ENCODE peak calls at places on chromosome 14, in five cellular contexts. I is GM12878, H is SK-N-SH, N is K562, D is HepG2. T is an unnamed sample.

GRCh38 chr14:32657081-32657480 is 281.6 kb upstream of the NPAS3 start:
- DNase-seq in I (peak; percentile 24), H (no peak), N (no peak), D (peak; percentile 15), T (peak; percentile 20)

GRCh38 chr14:52369305-52369781 is 55.2 kb downstream of the PTGER2 start:
- DNase-seq in I (no peak), H (no peak), N (no peak), D (no peak), T (no peak)

GRCh38 chr14:69260979-69261605 is 1.1 kb downstream of the GALNT16 start:
- DNase-seq in I (no peak), H (peak; percentile 91), N (peak; percentile 73), D (no peak), T (no peak)

GRCh38 chr14:58517592-58517991 is 90.1 kb downstream of the KIAA0586 start:
- DNase-seq in I (no peak), H (no peak), N (no peak), D (no peak), T (no peak)

GRCh38 chr14:93114068-93114710 is 1.5 kb downstream of the ITPK1 start:
- DNase-seq in I (no peak), H (no peak), N (no peak), D (no peak), T (peak; percentile 13)

GRCh38 chr14:94571950-94572349 is 9.3 kb upstream of the SERPINA5 start:
- DNase-seq in I (no peak), H (no peak), N (no peak), D (peak; percentile 37), T (no peak)

GRCh38 chr14:54207075-54207474 is 189.7 kb upstream of the CDKN3 start:
- DNase-seq in I (no peak), H (no peak), N (no peak), D (no peak), T (no peak)

GRCh38 chr14:90396342-90397339 is at the start of gene CALM1:
- DNase-seq in I (peak; percentile 52), H (peak; percentile 97), N (peak; percentile 80), D (peak; percentile 74), T (peak; percentile 91)

GRCh38 chr14:58098507-58098906 is 53.5 kb downstream of the ARMH4 start:
- DNase-seq in I (no peak), H (no peak), N (no peak), D (no peak), T (no peak)

GRCh38 chr14:93905623-93906022 is 21.5 kb upstream of the FAM181A start:
- DNase-seq in I (no peak), H (no peak), N (no peak), D (peak; percentile 92), T (no peak)

GRCh38 chr14:74945852-74946658 is 9.3 kb downstream of the PGF start:
- DNase-seq in I (no peak), H (peak; percentile 95), N (peak; percentile 72), D (peak; percentile 84), T (peak; percentile 53)

GRCh38 chr14:74913986-74914573 is 9.0 kb downstream of the RPS6KL1 start:
- DNase-seq in I (no peak), H (peak; percentile 77), N (no peak), D (peak; percentile 62), T (peak; percentile 12)

GRCh38 chr14:71236430-71236829 is 329.2 kb downstream of the PCNX1 start:
- DNase-seq in I (no peak), H (peak; percentile 71), N (no peak), D (no peak), T (no peak)

GRCh38 chr14:30698463-30698862 is 76.3 kb downstream of the SCFD1 start:
- DNase-seq in I (no peak), H (no peak), N (no peak), D (no peak), T (no peak)

GRCh38 chr14:45120109-45120508 is 14.2 kb downstream of the FKBP3 start:
- DNase-seq in I (no peak), H (no peak), N (no peak), D (no peak), T (no peak)

GRCh38 chr14:50028458-50028857 is 87.9 kb downstream of the VCPKMT start:
- DNase-seq in I (no peak), H (no peak), N (no peak), D (no peak), T (no peak)

GRCh38 chr14:101954501-101954900 is 9.9 kb upstream of the DYNC1H1 start:
- DNase-seq in I (no peak), H (no peak), N (no peak), D (no peak), T (no peak)

GRCh38 chr14:95784137-95784536 is 70.2 kb upstream of the TCL1A start:
- DNase-seq in I (no peak), H (no peak), N (no peak), D (peak; percentile 16), T (no peak)

GRCh38 chr14:77306406-77307098 is 14.1 kb downstream of the POMT2 start:
- DNase-seq in I (no peak), H (no peak), N (no peak), D (no peak), T (no peak)

GRCh38 chr14:103819503-103820307 is 27.7 kb downstream of the PPP1R13B start:
- DNase-seq in I (no peak), H (peak; percentile 24), N (no peak), D (peak; percentile 63), T (no peak)

GRCh38 chr14:68285421-68286179 is 466.0 kb downstream of the RAD51B start:
- DNase-seq in I (peak; percentile 91), H (no peak), N (no peak), D (no peak), T (peak; percentile 3)

GRCh38 chr14:99809376-99809775 is 16.2 kb downstream of the EML1 start:
- DNase-seq in I (no peak), H (peak; percentile 77), N (no peak), D (no peak), T (no peak)

GRCh38 chr14:99072433-99072832 is 199.6 kb downstream of the BCL11B start:
- DNase-seq in I (no peak), H (no peak), N (no peak), D (no peak), T (no peak)

DNA sequence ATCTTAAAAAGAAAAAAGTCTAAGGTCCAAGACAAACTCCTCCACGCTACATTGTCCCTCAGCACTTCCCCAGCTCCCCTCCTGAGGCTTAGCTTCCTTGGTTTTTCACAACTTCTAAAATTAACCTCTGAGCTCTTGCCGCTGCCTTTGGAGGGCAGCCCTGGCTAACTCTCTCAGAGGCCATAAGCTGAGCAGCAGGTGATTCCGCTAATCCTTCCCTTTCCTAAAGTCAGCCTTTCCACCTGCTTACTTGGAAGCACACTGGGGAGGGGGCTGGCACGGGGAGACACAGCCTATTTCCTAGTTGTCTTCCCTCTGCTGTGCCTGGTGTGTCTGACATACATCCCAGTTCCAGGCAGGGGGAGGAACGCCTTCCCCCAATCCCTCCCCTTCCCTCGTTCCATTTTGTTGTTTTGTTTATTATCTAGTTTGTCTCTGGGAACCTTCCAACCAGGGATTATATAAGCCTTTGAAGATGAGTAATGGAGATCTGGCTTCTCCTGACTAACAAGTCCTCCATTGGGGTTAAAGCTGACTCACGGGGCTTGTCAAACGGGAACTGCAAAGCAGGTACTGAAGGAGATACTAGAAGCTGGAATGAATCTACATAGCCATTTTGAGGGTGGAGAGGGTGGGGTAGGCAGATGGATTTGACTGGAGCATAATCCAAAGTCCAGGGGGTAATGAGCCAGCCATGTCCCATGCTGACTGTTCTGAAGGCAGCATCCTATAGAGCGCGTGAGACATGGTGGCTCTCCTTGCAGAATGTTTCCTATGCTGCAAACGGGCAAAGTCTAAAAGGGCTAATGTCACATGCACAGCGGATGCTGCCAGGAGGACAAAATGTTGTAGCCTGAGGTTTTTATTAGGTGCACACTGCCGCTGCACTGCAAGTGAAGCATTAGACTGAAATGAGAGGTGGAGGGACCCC is 230.8 kb downstream of the FOXN3 start:
- DNase-seq in I (no peak), H (no peak), N (no peak), D (no peak), T (no peak)
- TF ChIP-seq GABPA in I (no peak), H (no peak), N (no peak), D (no peak), T (no peak)

GRCh38 chr14:85702937-85703336 is 173.0 kb downstream of the FLRT2 start:
- DNase-seq in I (no peak), H (no peak), N (no peak), D (no peak), T (no peak)

GRCh38 chr14:85702191-85702590 is 172.2 kb downstream of the FLRT2 start:
- DNase-seq in I (no peak), H (no peak), N (no peak), D (no peak), T (no peak)

GRCh38 chr14:85701116-85701515 is 171.2 kb downstream of the FLRT2 start:
- DNase-seq in I (no peak), H (no peak), N (no peak), D (no peak), T (no peak)

GRCh38 chr14:85701763-85702162 is 171.8 kb downstream of the FLRT2 start:
- DNase-seq in I (no peak), H (no peak), N (no peak), D (no peak), T (no peak)
- TF ChIP-seq REST in I (no peak), H (no peak), N (no peak), D (no peak), T (no peak)

GRCh38 chr14:28756896-28757570 is 9.6 kb upstream of the FOXG1 start:
- DNase-seq in I (no peak), H (peak; percentile 52), N (peak; percentile 9), D (peak; percentile 72), T (peak; percentile 14)
- TF ChIP-seq GABPA in I (no peak), H (no peak), N (no peak), D (no peak), T (no peak)

GRCh38 chr14:64685364-64686130 is 18.7 kb upstream of the PLEKHG3 start:
- DNase-seq in I (no peak), H (peak; percentile 31), N (no peak), D (no peak), T (no peak)
- TF ChIP-seq REST in I (no peak), H (no peak), N (no peak), D (no peak), T (no peak)

DNA sequence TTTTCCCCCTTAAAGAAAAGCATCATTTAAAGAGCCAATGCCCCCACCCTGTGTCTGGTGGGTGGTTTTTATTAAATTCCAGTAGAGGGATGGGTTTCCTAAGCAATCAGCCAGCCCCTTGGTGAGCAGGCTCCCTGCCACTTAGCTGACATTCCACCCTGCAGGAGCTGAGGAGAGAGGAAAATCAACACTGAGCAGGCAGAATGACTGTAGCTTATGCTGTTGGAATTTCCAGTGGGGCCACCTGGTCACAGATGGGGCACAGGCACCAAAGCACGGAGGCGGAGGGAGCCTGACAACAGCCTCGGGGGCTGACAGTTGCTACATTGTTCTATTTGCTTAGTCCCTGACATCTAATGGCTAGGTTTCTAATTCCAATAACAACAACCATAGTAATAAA is 127.7 kb downstream of the TMEM30B start:
- DNase-seq in I (no peak), H (peak; percentile 33), N (no peak), D (peak; percentile 6), T (no peak)
- TF ChIP-seq GABPA in I (no peak), H (no peak), N (no peak), D (no peak), T (no peak)

T was measured in HL-60.